ENCODE peak calls at places on chromosomes 2 and 18, in six cellular contexts. M is A549, T is IMR-90, Q is GM23338, K is brain microvascular endothelial cell, H is uterus. I is an unnamed sample.

GRCh38 chr2:119252186-119253113 is 28.8 kb downstream of the STEAP3 start:
- DNase-seq in T (peak; percentile 97), M (peak; percentile 89), Q (no peak), K (peak; percentile 96), H (no peak), I (no peak)

GRCh38 chr2:158634627-158635026 is 160.5 kb upstream of the DAPL1 start:
- DNase-seq in Q (no peak), M (no peak), K (no peak), H (no peak), T (no peak), I (no peak)

GRCh38 chr2:110929528-110929927 is 191.2 kb upstream of the BCL2L11 start:
- DNase-seq in M (no peak), K (no peak), T (no peak), Q (no peak), H (no peak), I (no peak)

GRCh38 chr18:70072678-70073077 is 125.0 kb upstream of the CD226 start:
- DNase-seq in M (peak; percentile 11), K (peak; percentile 11), T (peak; percentile 50), Q (no peak), H (no peak), I (no peak)

GRCh38 chr2:131039908-131040660 is 53.2 kb downstream of the FAM168B start:
- DNase-seq in T (peak; percentile 35), M (no peak), K (no peak), H (no peak), Q (no peak), I (peak; percentile 66)

GRCh38 chr18:71899707-71900483 is 644.2 kb downstream of the CBLN2 start:
- DNase-seq in Q (no peak), K (no peak), H (no peak), M (no peak), T (no peak), I (no peak)

GRCh38 chr18:63161728-63162195 is 157.8 kb downstream of the BCL2 start:
- DNase-seq in H (peak; percentile 75), K (peak; percentile 97), Q (no peak), M (peak; percentile 16), T (peak; percentile 93), I (peak; percentile 70)

GRCh38 chr18:58552057-58552461 is 76.8 kb downstream of the ALPK2 start:
- DNase-seq in T (peak; percentile 63), M (peak; percentile 55), H (no peak), Q (no peak), K (peak; percentile 67), I (peak; percentile 49)

GRCh38 chr2:233002829-233003657 is 10.0 kb downstream of the NGEF start:
- DNase-seq in H (no peak), M (no peak), K (no peak), Q (no peak), T (no peak), I (no peak)

GRCh38 chr2:233141888-233142287 is 81.7 kb downstream of the INPP5D start:
- DNase-seq in K (no peak), Q (no peak), H (no peak), T (no peak), M (no peak), I (no peak)

GRCh38 chr2:196131384-196131861 is 40.0 kb downstream of the STK17B start:
- DNase-seq in T (peak; percentile 44), Q (peak; percentile 81), H (no peak), M (peak; percentile 66), K (peak; percentile 47), I (no peak)

GRCh38 chr2:13560322-13560721 is 843.6 kb downstream of the TRIB2 start:
- DNase-seq in M (no peak), H (no peak), T (no peak), K (no peak), Q (no peak), I (no peak)

GRCh38 chr2:195457873-195458272 is 199.2 kb upstream of the SLC39A10 start:
- DNase-seq in Q (no peak), K (no peak), H (no peak), T (no peak), M (no peak), I (no peak)

GRCh38 chr2:54050445-54050844 is 65.0 kb upstream of the ACYP2 start:
- DNase-seq in K (no peak), H (no peak), Q (no peak), M (no peak), T (no peak), I (no peak)

GRCh38 chr2:232721261-232721660 is 24.1 kb downstream of the GIGYF2 start:
- DNase-seq in K (no peak), Q (no peak), M (no peak), H (no peak), T (no peak), I (no peak)

GRCh38 chr2:499726-500125 is 177.5 kb downstream of the TMEM18 start:
- DNase-seq in Q (no peak), K (no peak), H (no peak), M (no peak), T (no peak), I (no peak)

GRCh38 chr2:25044990-25045389 is 3.1 kb downstream of the EFR3B start:
- DNase-seq in H (no peak), M (no peak), Q (no peak), K (no peak), T (no peak), I (no peak)

GRCh38 chr2:119820275-119820674 is 60.6 kb downstream of the PTPN4 start:
- DNase-seq in T (peak; percentile 82), K (peak; percentile 87), Q (no peak), H (no peak), M (peak; percentile 58), I (no peak)

GRCh38 chr2:101697794-101698418 is 399 bp downstream of the MAP4K4 start:
- DNase-seq in K (no peak), Q (peak; percentile 23), T (no peak), M (no peak), H (peak; percentile 23), I (no peak)

GRCh38 chr2:132403176-132403575 is 13.4 kb upstream of the GPR39 start:
- DNase-seq in M (no peak), H (no peak), T (no peak), Q (no peak), K (no peak), I (no peak)

GRCh38 chr2:200618590-200619021 is 32.8 kb downstream of the AOX1 start:
- DNase-seq in K (peak; percentile 24), Q (no peak), T (peak; percentile 78), M (peak; percentile 76), H (no peak), I (no peak)

GRCh38 chr2:172101707-172102158 is 967 bp downstream of the DLX2 start:
- DNase-seq in K (no peak), T (no peak), Q (peak; percentile 70), M (no peak), H (no peak), I (peak; percentile 34)

GRCh38 chr18:79200546-79201268 is 131.5 kb downstream of the ATP9B start:
- DNase-seq in K (no peak), H (no peak), M (no peak), T (peak; percentile 25), Q (peak; percentile 46), I (peak; percentile 69)

GRCh38 chr2:44938287-44939073 is 3.0 kb upstream of the SIX3 start:
- DNase-seq in Q (peak; percentile 76), M (peak; percentile 52), T (no peak), H (no peak), K (no peak), I (peak; percentile 22)

GRCh38 chr2:208358758-208359631 is 47.6 kb upstream of the PTH2R start:
- DNase-seq in Q (no peak), K (no peak), H (no peak), T (no peak), M (no peak), I (no peak)

GRCh38 chr2:42493885-42494433 is at the start of gene KCNG3:
- DNase-seq in M (peak; percentile 72), T (peak; percentile 12), H (peak; percentile 63), K (no peak), Q (peak; percentile 89), I (peak; percentile 86)

GRCh38 chr2:234983011-234983726 is 31.4 kb downstream of the SH3BP4 start:
- DNase-seq in Q (no peak), M (no peak), K (no peak), H (no peak), T (no peak), I (no peak)

GRCh38 chr2:101967826-101968498 is 23.8 kb upstream of the IL1R2 start:
- DNase-seq in H (peak; percentile 39), M (no peak), Q (no peak), T (no peak), K (no peak), I (no peak)

GRCh38 chr2:166897666-166898065 is 9.4 kb downstream of the XIRP2 start:
- DNase-seq in K (no peak), H (no peak), M (no peak), T (no peak), Q (no peak), I (no peak)

GRCh38 chr2:166899676-166900075 is 11.4 kb downstream of the XIRP2 start:
- DNase-seq in T (no peak), M (no peak), Q (no peak), H (no peak), K (no peak), I (no peak)

GRCh38 chr2:166895243-166895642 is 7.0 kb downstream of the XIRP2 start:
- DNase-seq in Q (peak; percentile 48), K (no peak), T (no peak), H (no peak), M (no peak), I (no peak)

DNA sequence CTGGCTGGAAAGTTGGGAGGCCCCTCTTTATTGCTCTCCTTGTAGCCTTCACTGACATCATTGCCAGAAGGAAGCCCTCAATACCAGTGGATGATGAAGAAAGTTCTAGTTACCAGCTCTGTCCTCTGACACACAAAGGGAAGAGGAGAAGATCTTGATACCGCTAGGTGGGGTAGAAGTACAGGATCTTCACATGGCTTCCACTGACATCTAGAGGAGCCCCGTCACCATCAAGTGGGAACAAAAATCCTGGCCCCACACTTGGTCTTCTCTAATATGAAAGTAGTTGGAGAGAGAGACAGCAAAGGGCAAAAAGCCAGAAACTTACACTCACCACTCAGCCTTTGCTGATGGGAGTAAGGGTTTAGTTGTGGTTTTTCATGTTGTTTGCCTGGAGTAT is 12.4 kb downstream of the XIRP2 start:
- DNase-seq in H (no peak), K (peak; percentile 5), M (peak; percentile 11), T (peak; percentile 29), Q (peak; percentile 82), I (no peak)
- TF ChIP-seq CTCF in H (no peak), K (peak; percentile 61), M (no peak), T (peak; percentile 24), Q (peak; percentile 88), I (no peak)

GRCh38 chr2:168246483-168247340 is 683 bp downstream of the STK39 start:
- DNase-seq in Q (peak; percentile 78), H (peak; percentile 57), T (peak; percentile 64), M (peak; percentile 68), K (peak; percentile 64), I (peak; percentile 63)
- TF ChIP-seq CTCF in Q (peak; percentile 41), H (peak; percentile 25), T (peak; percentile 33), M (peak; percentile 29), K (peak; percentile 34), I (no peak)

DNA sequence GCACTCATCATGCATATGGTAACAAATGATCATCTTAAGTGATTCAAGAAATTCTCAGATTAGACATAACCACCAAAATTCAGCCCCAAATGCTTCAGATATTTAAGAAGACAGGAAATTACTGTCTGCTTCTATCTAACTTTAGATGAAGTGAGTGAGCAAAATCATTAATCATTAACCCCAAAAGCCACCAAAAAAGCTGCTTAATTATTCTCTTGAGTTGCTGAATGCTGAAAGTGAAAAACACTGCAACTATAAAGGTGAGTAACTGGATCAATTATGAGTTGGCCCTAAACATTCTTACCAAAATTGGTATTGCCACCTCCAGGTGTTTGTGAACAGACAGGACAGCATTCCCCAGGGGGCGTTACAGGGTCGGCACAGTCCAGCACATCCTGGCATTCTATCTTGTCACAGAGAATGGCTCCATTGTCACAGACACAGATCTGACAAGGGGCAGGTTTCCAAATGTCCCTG is 69.6 kb downstream of the COL5A2 start:
- DNase-seq in Q (peak; percentile 34), M (no peak), H (no peak), T (peak; percentile 21), K (no peak), I (no peak)
- TF ChIP-seq CTCF in Q (peak; percentile 53), M (no peak), H (no peak), T (no peak), K (no peak), I (no peak)

GRCh38 chr18:2471523-2471922 is 99.8 kb downstream of the METTL4 start:
- DNase-seq in K (no peak), Q (peak; percentile 44), T (no peak), M (peak; percentile 9), H (no peak), I (no peak)
- TF ChIP-seq CTCF in K (peak; percentile 32), Q (peak; percentile 56), T (no peak), M (no peak), H (no peak), I (peak; percentile 24)